ENCODE peak calls at places on chromosomes 4 and X, in four cellular contexts. I is K562, Y is WTC11, R is HepG2. H is an unnamed sample.

GRCh38 chr4:133150643-133151300 is 1.7 kb downstream of the PCDH10 start:
- DNase-seq in Y (peak), I (no peak), R (no peak), H (no peak)

GRCh38 chr4:124155239-124155638 is 557.3 kb downstream of the ANKRD50 start:
- DNase-seq in R (no peak), Y (no peak), I (no peak), H (no peak)

GRCh38 chrX:133630362-133630761 is 215.1 kb upstream of the GPC4 start:
- DNase-seq in Y (no peak), R (no peak), I (no peak), H (no peak)

GRCh38 chrX:96692911-96693310 is 8.3 kb downstream of the DIAPH2 start:
- DNase-seq in R (no peak), Y (no peak), I (no peak), H (no peak)

GRCh38 chr4:48653217-48654014 is 126.7 kb downstream of the FRYL start:
- DNase-seq in R (no peak), I (no peak), Y (no peak), H (no peak)

GRCh38 chr4:121923306-121923705 is 28.6 kb downstream of the TRPC3 start:
- DNase-seq in R (no peak), I (no peak), Y (no peak), H (no peak)

GRCh38 chr4:2814627-2815026 is 21.7 kb downstream of the SH3BP2 start:
- DNase-seq in R (no peak), Y (no peak), I (no peak), H (no peak)

GRCh38 chr4:85431156-85431555 is 43.8 kb upstream of the ARHGAP24 start:
- DNase-seq in I (no peak), R (no peak), Y (no peak), H (peak)

GRCh38 chr4:152935138-152935537 is 985 bp upstream of the FHDC1 start:
- DNase-seq in I (peak), R (no peak), Y (peak), H (peak)

GRCh38 chrX:154018518-154019060 is 1.1 kb downstream of the IRAK1 start:
- DNase-seq in R (no peak), Y (no peak), I (peak), H (no peak)
- TF ChIP-seq NR3C1 in R (no peak), Y (no peak), I (no peak), H (no peak)

GRCh38 chr4:185082549-185082948 is 60.5 kb upstream of the SLC25A4 start:
- DNase-seq in Y (no peak), I (no peak), R (no peak), H (no peak)
- TF ChIP-seq NR3C1 in Y (no peak), I (no peak), R (no peak), H (no peak)

GRCh38 chr4:181319629-181320028 is 923.6 kb upstream of the TENM3 start:
- DNase-seq in R (no peak), I (no peak), Y (no peak), H (no peak)

DNA sequence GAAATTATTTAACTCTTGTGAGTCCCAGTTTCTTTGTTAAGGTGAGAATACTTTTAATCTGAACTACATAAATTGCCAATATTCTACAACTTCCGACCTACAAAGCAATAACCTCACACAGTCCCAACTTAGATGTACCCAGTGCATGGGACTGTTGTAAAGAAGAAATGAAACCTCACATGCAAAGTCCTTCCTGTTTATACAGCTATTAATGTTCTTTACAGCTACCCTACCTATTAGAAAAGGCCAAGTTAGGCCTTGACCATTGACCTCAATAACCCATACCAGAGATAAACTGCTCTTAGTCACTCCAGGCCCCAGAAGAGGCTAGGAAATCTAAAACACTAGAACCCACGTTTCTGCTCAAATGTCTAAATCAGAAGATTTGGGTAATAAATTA is 920.1 kb upstream of the TENM3 start:
- DNase-seq in R (no peak), Y (no peak), I (no peak), H (no peak)
- TF ChIP-seq NR3C1 in R (no peak), Y (no peak), I (no peak), H (no peak)

DNA sequence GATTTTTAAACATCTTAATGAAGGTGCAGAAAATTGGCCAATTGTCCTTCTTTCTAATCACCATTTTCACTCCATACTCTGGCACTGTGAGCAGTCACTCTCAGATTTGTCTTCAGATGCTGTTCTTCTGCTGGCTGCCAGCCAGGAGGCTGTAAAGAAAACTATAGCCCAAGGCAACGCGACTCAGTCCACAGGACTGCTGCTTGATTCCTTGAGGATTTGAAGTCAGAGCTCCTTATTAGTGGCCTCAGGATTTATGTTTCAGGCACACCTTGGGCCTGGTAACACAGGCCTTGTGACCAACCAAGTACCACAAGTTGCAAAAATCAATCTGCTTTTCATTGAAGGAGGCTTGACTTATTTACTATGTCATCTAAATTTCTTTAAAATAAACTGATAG is 342.5 kb downstream of the GPM6A start:
- DNase-seq in I (no peak), R (no peak), Y (no peak), H (no peak)
- TF ChIP-seq NR3C1 in I (no peak), R (no peak), Y (no peak), H (no peak)

H was measured in A549.